ENCODE peak calls at places on chromosomes 7 and 10, in four cellular contexts. K is mammary epithelial cell, G is WERI-Rb-1, U is ovary. Q is an unnamed sample.

GRCh38 chr7:110871856-110872255 is 219.1 kb upstream of the LRRN3 start:
- DNase-seq in G (no peak), U (no peak), K (no peak), Q (no peak)

GRCh38 chr10:77867124-77867715 is 59.3 kb downstream of the DLG5 start:
- DNase-seq in K (no peak), G (no peak), U (no peak), Q (no peak)

GRCh38 chr7:55053651-55054226 is 34.9 kb downstream of the EGFR start:
- DNase-seq in U (no peak), K (peak), G (no peak), Q (no peak)

GRCh38 chr10:69489506-69490090 is 38.3 kb downstream of the TSPAN15 start:
- DNase-seq in K (no peak), U (no peak), G (no peak), Q (peak)

GRCh38 chr7:132455306-132455705 is 121.0 kb downstream of the PLXNA4 start:
- DNase-seq in U (no peak), G (no peak), K (no peak), Q (no peak)

GRCh38 chr7:157046681-157047080 is 36.2 kb upstream of the MNX1 start:
- DNase-seq in K (peak), U (no peak), G (no peak), Q (no peak)

GRCh38 chr7:50674896-50675835 is 107.5 kb downstream of the GRB10 start:
- DNase-seq in U (no peak), K (no peak), G (no peak), Q (no peak)

GRCh38 chr10:66349726-66350125 is 576.1 kb upstream of the LRRTM3 start:
- DNase-seq in G (no peak), K (peak), U (no peak), Q (no peak)

GRCh38 chr10:48511855-48512191 is 93.0 kb downstream of the ARHGAP22 start:
- DNase-seq in G (peak), U (no peak), K (no peak), Q (no peak)

GRCh38 chr10:83190614-83191013 is 948.7 kb upstream of the GHITM start:
- DNase-seq in K (no peak), G (no peak), U (no peak), Q (no peak)

GRCh38 chr7:17368856-17369520 is 70.5 kb downstream of the AHR start:
- DNase-seq in U (peak), K (no peak), G (no peak), Q (no peak)

GRCh38 chr7:134850048-134850447 is 70.6 kb downstream of the CALD1 start:
- DNase-seq in K (no peak), U (no peak), G (no peak), Q (no peak)

GRCh38 chr10:24382596-24382978 is 173.6 kb downstream of the KIAA1217 start:
- DNase-seq in G (no peak), U (no peak), K (peak), Q (no peak)

DNA sequence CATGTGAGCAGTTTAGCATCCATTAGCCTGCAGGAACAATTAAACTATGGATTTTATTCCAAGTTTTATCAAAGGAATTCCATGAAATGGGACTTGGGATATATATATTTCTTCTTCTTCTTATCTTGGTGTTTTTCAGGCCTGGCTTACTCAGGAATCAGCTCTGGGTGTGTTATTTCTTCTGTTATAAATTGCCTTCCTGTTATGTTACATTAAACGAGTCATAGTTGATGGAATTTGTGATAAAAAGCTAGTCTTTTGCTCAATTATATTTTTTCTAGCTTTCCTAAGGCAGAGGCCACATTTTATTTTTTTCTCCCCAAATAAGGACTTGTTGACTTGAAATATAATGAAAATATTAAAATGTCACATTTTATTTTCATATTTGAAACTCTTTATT is 141.3 kb downstream of the EPC1 start:
- DNase-seq in U (no peak), K (no peak), G (no peak), Q (no peak)
- H3K4me3 ChIP-seq in U (no peak), K (no peak), G (no peak), Q (no peak)

GRCh38 chr7:42156541-42156865 is 80.5 kb downstream of the GLI3 start:
- DNase-seq in U (no peak), K (no peak), G (no peak), Q (no peak)

GRCh38 chr7:42154168-42154567 is 82.8 kb downstream of the GLI3 start:
- DNase-seq in K (no peak), G (no peak), U (no peak), Q (no peak)

GRCh38 chr7:42155836-42156540 is 81.0 kb downstream of the GLI3 start:
- DNase-seq in G (no peak), K (peak), U (no peak), Q (no peak)

GRCh38 chr7:42152353-42153205 is 84.4 kb downstream of the GLI3 start:
- DNase-seq in U (no peak), K (no peak), G (no peak), Q (no peak)

GRCh38 chr7:42151309-42151708 is 85.7 kb downstream of the GLI3 start:
- DNase-seq in G (no peak), U (peak), K (no peak), Q (no peak)
- H3K4me3 ChIP-seq in G (no peak), U (no peak), K (no peak), Q (no peak)

DNA sequence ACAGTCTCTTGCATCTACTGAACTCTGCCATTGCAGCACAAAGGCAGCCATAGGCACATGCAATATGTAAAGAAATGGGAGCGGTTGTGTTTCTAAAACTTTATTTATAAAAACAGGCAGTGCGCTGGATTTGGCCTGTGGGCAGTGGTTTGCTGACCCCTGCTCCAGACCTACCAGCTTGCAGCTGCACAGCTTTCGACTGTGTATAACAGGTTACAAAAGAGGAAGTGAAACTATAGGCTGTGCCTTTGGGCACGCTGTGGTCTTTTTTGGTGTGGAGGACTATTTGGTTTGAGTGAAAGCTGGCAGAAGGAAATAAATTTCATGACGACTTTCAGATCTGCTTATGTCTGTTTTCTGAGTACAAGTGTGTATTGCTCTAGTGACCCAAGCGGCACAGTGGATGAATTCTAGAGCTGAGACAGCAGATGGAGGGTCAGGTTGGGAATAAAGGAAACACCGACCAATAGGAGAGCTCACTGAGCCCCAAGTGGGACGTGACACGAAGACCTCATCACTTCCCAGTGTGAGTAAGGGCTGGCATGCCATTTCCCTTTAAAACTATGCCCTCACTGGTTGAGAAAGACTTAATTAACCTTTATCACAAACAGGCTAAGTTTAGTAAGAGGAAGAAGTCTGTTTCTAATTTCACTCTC is 152.7 kb downstream of the ANK3 start:
- DNase-seq in U (no peak), K (no peak), G (no peak), Q (peak)
- H3K4me3 ChIP-seq in U (no peak), K (no peak), G (no peak), Q (no peak)

GRCh38 chr10:78971094-78971682 is 97.6 kb upstream of the ZMIZ1 start:
- DNase-seq in G (no peak), U (no peak), K (no peak), Q (peak)

GRCh38 chr10:78972947-78973900 is 95.5 kb upstream of the ZMIZ1 start:
- DNase-seq in K (peak), U (peak), G (peak), Q (peak)

GRCh38 chr10:78974409-78975317 is 94.1 kb upstream of the ZMIZ1 start:
- DNase-seq in G (peak), U (peak), K (peak), Q (peak)

GRCh38 chr10:78972160-78972946 is 96.4 kb upstream of the ZMIZ1 start:
- DNase-seq in K (peak), U (peak), G (peak), Q (peak)

GRCh38 chr10:78973901-78974408 is 94.8 kb upstream of the ZMIZ1 start:
- DNase-seq in K (no peak), G (peak), U (peak), Q (peak)
- H3K4me3 ChIP-seq in K (peak), G (peak), U (peak), Q (peak)

DNA sequence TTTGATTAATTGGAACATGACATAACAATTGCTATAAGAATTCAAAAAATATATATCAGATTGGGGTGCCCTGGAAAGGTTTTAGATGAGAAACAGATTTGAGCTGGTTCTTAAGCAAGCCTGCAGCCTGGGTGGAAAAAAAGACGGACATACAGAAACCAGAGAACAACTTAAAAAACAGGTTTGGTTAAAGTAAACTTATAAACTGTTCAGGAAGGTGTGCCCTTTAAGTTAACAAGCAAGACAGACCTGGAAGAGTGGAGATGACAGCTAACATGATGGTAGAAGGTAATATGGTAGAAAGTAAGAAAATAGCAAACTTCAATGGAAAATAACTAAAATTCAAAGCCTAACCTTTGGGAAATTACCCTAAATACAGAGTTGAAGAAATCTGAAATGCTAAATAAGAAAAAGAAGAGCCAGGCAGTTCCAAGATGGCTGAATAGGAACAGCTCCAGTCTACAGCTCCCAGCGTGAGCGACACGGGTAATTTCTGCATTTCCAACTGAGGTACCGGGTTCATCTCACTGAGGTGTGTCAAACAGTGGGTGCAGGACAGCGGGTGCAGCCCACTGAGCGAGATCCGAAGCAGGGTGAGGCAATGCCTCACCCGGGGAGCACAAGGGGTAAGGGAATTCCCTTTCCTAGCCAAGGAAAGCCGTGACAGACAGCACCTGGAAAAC is 52.2 kb downstream of the CADPS2 start:
- DNase-seq in K (no peak), U (no peak), G (no peak), Q (no peak)
- H3K4me3 ChIP-seq in K (no peak), U (no peak), G (no peak), Q (no peak)

GRCh38 chr10:11173062-11173461 is 155.4 kb downstream of the CELF2 start:
- DNase-seq in U (no peak), G (no peak), K (no peak), Q (no peak)
- H3K4me3 ChIP-seq in U (no peak), G (no peak), K (no peak), Q (no peak)

GRCh38 chr7:106423836-106424475 is 139.2 kb upstream of the NAMPT start:
- DNase-seq in G (no peak), U (no peak), K (no peak), Q (no peak)

GRCh38 chr7:106423111-106423510 is 138.3 kb upstream of the NAMPT start:
- DNase-seq in G (no peak), K (no peak), U (no peak), Q (no peak)

GRCh38 chr7:106426803-106427202 is 142.0 kb upstream of the NAMPT start:
- DNase-seq in U (no peak), K (no peak), G (no peak), Q (peak)

GRCh38 chr7:106424476-106425016 is 139.8 kb upstream of the NAMPT start:
- DNase-seq in G (no peak), K (no peak), U (no peak), Q (no peak)

DNA sequence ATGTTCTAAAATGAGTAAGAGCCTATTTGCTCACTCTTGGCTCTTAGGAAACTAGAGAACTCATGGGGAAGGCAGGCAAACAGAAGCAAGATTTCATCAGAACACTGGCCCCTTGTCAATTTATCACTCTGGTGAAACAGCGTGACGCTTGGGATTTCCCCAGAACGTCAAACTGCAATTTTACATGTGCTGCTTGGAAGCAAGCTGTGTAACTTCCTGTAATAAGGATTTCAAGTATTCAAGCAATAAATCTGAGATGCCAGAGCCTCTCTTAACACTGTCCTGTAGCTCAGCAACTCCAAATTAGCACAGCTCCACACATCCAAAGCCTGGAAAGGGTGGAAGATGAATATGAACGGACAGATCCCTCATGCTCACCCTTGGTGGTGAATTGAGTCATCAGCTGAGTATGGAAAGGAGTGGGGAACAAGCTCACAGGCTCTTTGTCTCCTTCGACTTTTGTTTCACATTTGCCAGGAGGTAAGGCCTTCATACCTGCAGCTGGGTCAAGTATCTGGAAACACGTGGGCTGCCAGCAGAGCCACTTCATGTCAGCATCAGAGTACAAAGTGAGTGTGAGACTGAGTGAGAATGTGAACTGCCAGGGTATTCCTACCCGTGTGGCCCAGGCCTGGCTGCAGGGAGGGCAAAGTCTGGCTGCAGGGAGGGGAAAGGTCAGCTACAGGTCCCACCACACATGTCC is 140.4 kb upstream of the NAMPT start:
- DNase-seq in G (no peak), K (peak), U (peak), Q (peak)
- H3K4me3 ChIP-seq in G (no peak), K (no peak), U (no peak), Q (no peak)

GRCh38 chr10:89003344-89003743 is 12.7 kb downstream of the FAS start:
- DNase-seq in K (peak), G (no peak), U (no peak), Q (no peak)

GRCh38 chr10:89001428-89002072 is 11.0 kb downstream of the FAS start:
- DNase-seq in G (no peak), U (no peak), K (no peak), Q (no peak)

GRCh38 chr10:88999629-89000028 is 9.0 kb downstream of the FAS start:
- DNase-seq in K (peak), G (no peak), U (no peak), Q (no peak)

GRCh38 chr10:89002234-89002978 is 11.8 kb downstream of the FAS start:
- DNase-seq in U (no peak), K (no peak), G (no peak), Q (no peak)

DNA sequence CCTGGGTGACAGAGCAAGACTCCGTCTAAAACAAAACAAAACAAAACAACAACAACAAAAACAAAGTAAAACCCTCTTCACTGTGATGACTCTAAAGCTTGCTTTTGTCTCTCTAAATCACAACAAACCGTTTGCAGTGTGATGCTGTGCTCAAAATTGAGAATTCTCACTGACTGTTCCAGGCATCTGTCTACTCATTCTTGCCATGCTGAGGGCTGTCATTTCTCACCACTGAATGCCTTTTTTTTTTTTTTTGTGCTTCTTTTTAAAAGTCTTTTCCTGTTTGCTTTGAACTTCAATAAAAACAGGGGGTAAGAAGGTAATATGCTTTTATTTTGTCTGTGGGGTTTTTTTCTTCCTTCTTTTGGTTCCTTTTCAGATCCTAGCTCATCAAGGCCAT is 10.4 kb downstream of the FAS start:
- DNase-seq in G (no peak), K (no peak), U (no peak), Q (no peak)
- H3K4me3 ChIP-seq in G (no peak), K (no peak), U (no peak), Q (peak)

DNA sequence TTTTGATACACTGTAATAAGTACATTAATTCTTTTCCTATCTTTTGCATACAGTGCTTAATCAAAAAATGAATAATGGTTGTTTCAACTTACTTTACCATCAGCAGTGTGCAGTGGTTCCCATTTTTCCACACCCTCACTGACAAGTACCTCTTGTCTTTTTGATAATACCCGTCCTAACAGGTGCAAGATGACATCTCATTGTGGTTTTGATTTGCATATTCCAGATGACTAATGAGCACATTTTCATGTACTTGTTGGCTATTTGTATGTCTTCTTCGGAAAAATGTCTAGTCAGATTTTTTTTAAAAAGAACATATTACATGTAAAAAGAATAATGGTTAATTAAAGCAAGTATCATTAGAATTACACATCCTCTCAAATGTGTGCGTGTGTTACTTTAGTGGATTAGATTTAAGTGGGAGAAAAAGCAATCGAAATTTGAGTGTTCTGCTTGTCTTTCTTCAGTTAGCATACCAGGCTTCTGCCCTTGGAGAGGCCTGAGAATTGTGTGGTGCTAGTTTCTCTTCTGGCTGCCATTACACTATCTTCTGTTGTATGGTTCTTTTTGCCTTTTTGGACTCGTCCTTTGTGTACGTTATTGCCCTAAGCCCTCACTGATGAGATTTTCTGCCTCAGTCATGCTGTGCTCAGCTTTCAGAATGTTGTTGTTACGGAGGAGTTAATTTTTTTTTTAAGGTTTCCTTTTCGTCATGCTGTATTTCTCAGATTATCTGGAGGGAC is 291.2 kb downstream of the AUTS2 start:
- DNase-seq in G (no peak), U (no peak), K (no peak), Q (no peak)
- H3K4me3 ChIP-seq in G (no peak), U (no peak), K (no peak), Q (no peak)

Q was measured in right cardiac atrium.